ENCODE peak calls at places on chromosomes 11 and 22, in eight cellular contexts. One of them, this sample, is unnamed.

GRCh38 chr22:46993626-46994025 is 231.2 kb downstream of the TBC1D22A start:
- DNase-seq in mesenchymal stem cell: no peak
- DNase-seq in NCI-H1092: no peak
- DNase-seq in heart right ventricle: no peak
- DNase-seq in stimulated activated CD4-positive, alpha-beta T cell treated with anti-CD3 and anti-CD28 coated beads, Interleukin-15, amount 100 ng/mL, for 24 hours: no peak
- DNase-seq in amniotic stem cell: no peak
- DNase-seq in adipocyte: no peak
- DNase-seq in pancreas: peak; percentile 91
- DNase-seq in this sample: no peak

GRCh38 chr11:79419120-79419519 is 21.7 kb downstream of the TENM4 start:
- DNase-seq in heart right ventricle: no peak
- DNase-seq in pancreas: no peak
- DNase-seq in NCI-H1092: no peak
- DNase-seq in stimulated activated CD4-positive, alpha-beta T cell treated with anti-CD3 and anti-CD28 coated beads, Interleukin-15, amount 100 ng/mL, for 24 hours: no peak
- DNase-seq in amniotic stem cell: no peak
- DNase-seq in mesenchymal stem cell: peak; percentile 27
- DNase-seq in adipocyte: no peak
- DNase-seq in this sample: peak; percentile 92

GRCh38 chr11:132137981-132138313 is 767.5 kb downstream of the NTM start:
- DNase-seq in mesenchymal stem cell: no peak
- DNase-seq in stimulated activated CD4-positive, alpha-beta T cell treated with anti-CD3 and anti-CD28 coated beads, Interleukin-15, amount 100 ng/mL, for 24 hours: no peak
- DNase-seq in heart right ventricle: no peak
- DNase-seq in adipocyte: no peak
- DNase-seq in pancreas: no peak
- DNase-seq in amniotic stem cell: no peak
- DNase-seq in NCI-H1092: peak; percentile 24
- DNase-seq in this sample: no peak

GRCh38 chr22:41779889-41780505 is 20.5 kb upstream of the CCDC134 start:
- DNase-seq in adipocyte: no peak
- DNase-seq in pancreas: no peak
- DNase-seq in amniotic stem cell: no peak
- DNase-seq in mesenchymal stem cell: no peak
- DNase-seq in NCI-H1092: no peak
- DNase-seq in heart right ventricle: no peak
- DNase-seq in stimulated activated CD4-positive, alpha-beta T cell treated with anti-CD3 and anti-CD28 coated beads, Interleukin-15, amount 100 ng/mL, for 24 hours: no peak
- DNase-seq in this sample: no peak

GRCh38 chr11:34643846-34644245 is 23.0 kb downstream of the EHF start:
- DNase-seq in stimulated activated CD4-positive, alpha-beta T cell treated with anti-CD3 and anti-CD28 coated beads, Interleukin-15, amount 100 ng/mL, for 24 hours: no peak
- DNase-seq in pancreas: no peak
- DNase-seq in mesenchymal stem cell: no peak
- DNase-seq in amniotic stem cell: no peak
- DNase-seq in heart right ventricle: no peak
- DNase-seq in adipocyte: no peak
- DNase-seq in NCI-H1092: no peak
- DNase-seq in this sample: no peak

GRCh38 chr11:76652989-76653673 is 17.4 kb downstream of the LRRC32 start:
- DNase-seq in mesenchymal stem cell: no peak
- DNase-seq in adipocyte: no peak
- DNase-seq in stimulated activated CD4-positive, alpha-beta T cell treated with anti-CD3 and anti-CD28 coated beads, Interleukin-15, amount 100 ng/mL, for 24 hours: no peak
- DNase-seq in pancreas: no peak
- DNase-seq in heart right ventricle: no peak
- DNase-seq in amniotic stem cell: no peak
- DNase-seq in NCI-H1092: no peak
- DNase-seq in this sample: no peak

GRCh38 chr11:77402218-77402556 is 71.7 kb downstream of the PAK1 start:
- DNase-seq in mesenchymal stem cell: no peak
- DNase-seq in pancreas: no peak
- DNase-seq in amniotic stem cell: no peak
- DNase-seq in NCI-H1092: no peak
- DNase-seq in stimulated activated CD4-positive, alpha-beta T cell treated with anti-CD3 and anti-CD28 coated beads, Interleukin-15, amount 100 ng/mL, for 24 hours: no peak
- DNase-seq in adipocyte: no peak
- DNase-seq in heart right ventricle: no peak
- DNase-seq in this sample: no peak

GRCh38 chr11:118152552-118153471 is at the start of gene SCN4B:
- DNase-seq in heart right ventricle: peak; percentile 73
- DNase-seq in adipocyte: peak; percentile 77
- DNase-seq in pancreas: peak; percentile 63
- DNase-seq in stimulated activated CD4-positive, alpha-beta T cell treated with anti-CD3 and anti-CD28 coated beads, Interleukin-15, amount 100 ng/mL, for 24 hours: peak; percentile 47
- DNase-seq in amniotic stem cell: no peak
- DNase-seq in NCI-H1092: no peak
- DNase-seq in mesenchymal stem cell: peak; percentile 59
- DNase-seq in this sample: no peak

GRCh38 chr22:30406400-30406799 is 9.6 kb downstream of the SEC14L2 start:
- DNase-seq in mesenchymal stem cell: no peak
- DNase-seq in adipocyte: no peak
- DNase-seq in NCI-H1092: no peak
- DNase-seq in stimulated activated CD4-positive, alpha-beta T cell treated with anti-CD3 and anti-CD28 coated beads, Interleukin-15, amount 100 ng/mL, for 24 hours: no peak
- DNase-seq in heart right ventricle: no peak
- DNase-seq in pancreas: no peak
- DNase-seq in amniotic stem cell: no peak
- DNase-seq in this sample: no peak

GRCh38 chr11:119093951-119094815 is 7.5 kb downstream of the DPAGT1 start:
- DNase-seq in heart right ventricle: no peak
- DNase-seq in mesenchymal stem cell: peak; percentile 64
- DNase-seq in stimulated activated CD4-positive, alpha-beta T cell treated with anti-CD3 and anti-CD28 coated beads, Interleukin-15, amount 100 ng/mL, for 24 hours: peak; percentile 65
- DNase-seq in amniotic stem cell: no peak
- DNase-seq in adipocyte: peak; percentile 62
- DNase-seq in pancreas: peak; percentile 66
- DNase-seq in NCI-H1092: no peak
- DNase-seq in this sample: no peak

GRCh38 chr22:20750461-20751184 is 23.3 kb upstream of the SERPIND1 start:
- DNase-seq in heart right ventricle: peak; percentile 66
- DNase-seq in amniotic stem cell: peak; percentile 53
- DNase-seq in stimulated activated CD4-positive, alpha-beta T cell treated with anti-CD3 and anti-CD28 coated beads, Interleukin-15, amount 100 ng/mL, for 24 hours: peak; percentile 58
- DNase-seq in pancreas: peak; percentile 65
- DNase-seq in adipocyte: peak; percentile 86
- DNase-seq in NCI-H1092: peak; percentile 94
- DNase-seq in mesenchymal stem cell: peak; percentile 91
- DNase-seq in this sample: peak; percentile 64

GRCh38 chr11:118406599-118407166 is 5.3 kb downstream of the ATP5MG start:
- DNase-seq in amniotic stem cell: no peak
- DNase-seq in pancreas: no peak
- DNase-seq in stimulated activated CD4-positive, alpha-beta T cell treated with anti-CD3 and anti-CD28 coated beads, Interleukin-15, amount 100 ng/mL, for 24 hours: no peak
- DNase-seq in NCI-H1092: peak; percentile 75
- DNase-seq in mesenchymal stem cell: peak; percentile 21
- DNase-seq in adipocyte: peak; percentile 22
- DNase-seq in heart right ventricle: peak; percentile 18
- DNase-seq in this sample: no peak

GRCh38 chr11:69260622-69261021 is 33.3 kb upstream of the MYEOV start:
- DNase-seq in mesenchymal stem cell: peak; percentile 18
- DNase-seq in amniotic stem cell: no peak
- DNase-seq in pancreas: no peak
- DNase-seq in stimulated activated CD4-positive, alpha-beta T cell treated with anti-CD3 and anti-CD28 coated beads, Interleukin-15, amount 100 ng/mL, for 24 hours: no peak
- DNase-seq in adipocyte: no peak
- DNase-seq in NCI-H1092: no peak
- DNase-seq in heart right ventricle: no peak
- DNase-seq in this sample: no peak

GRCh38 chr22:46788426-46789168 is 26.1 kb downstream of the TBC1D22A start:
- DNase-seq in NCI-H1092: no peak
- DNase-seq in adipocyte: no peak
- DNase-seq in pancreas: no peak
- DNase-seq in stimulated activated CD4-positive, alpha-beta T cell treated with anti-CD3 and anti-CD28 coated beads, Interleukin-15, amount 100 ng/mL, for 24 hours: peak; percentile 32
- DNase-seq in heart right ventricle: no peak
- DNase-seq in mesenchymal stem cell: no peak
- DNase-seq in amniotic stem cell: no peak
- DNase-seq in this sample: no peak

GRCh38 chr11:117232022-117232878 is at the start of the genes PCSK7 and RNF214:
- DNase-seq in amniotic stem cell: peak; percentile 43
- DNase-seq in mesenchymal stem cell: peak; percentile 76
- DNase-seq in adipocyte: peak; percentile 91
- DNase-seq in heart right ventricle: peak; percentile 79
- DNase-seq in NCI-H1092: peak; percentile 67
- DNase-seq in stimulated activated CD4-positive, alpha-beta T cell treated with anti-CD3 and anti-CD28 coated beads, Interleukin-15, amount 100 ng/mL, for 24 hours: peak; percentile 81
- DNase-seq in pancreas: peak; percentile 88
- DNase-seq in this sample: no peak

GRCh38 chr11:85595285-85595884 is 31.8 kb downstream of the DLG2 start:
- DNase-seq in mesenchymal stem cell: peak; percentile 60
- DNase-seq in NCI-H1092: no peak
- DNase-seq in pancreas: no peak
- DNase-seq in adipocyte: peak; percentile 81
- DNase-seq in amniotic stem cell: peak; percentile 29
- DNase-seq in heart right ventricle: no peak
- DNase-seq in stimulated activated CD4-positive, alpha-beta T cell treated with anti-CD3 and anti-CD28 coated beads, Interleukin-15, amount 100 ng/mL, for 24 hours: no peak
- DNase-seq in this sample: no peak

GRCh38 chr11:132088551-132088950 is 718.1 kb downstream of the NTM start:
- DNase-seq in mesenchymal stem cell: no peak
- DNase-seq in NCI-H1092: no peak
- DNase-seq in adipocyte: no peak
- DNase-seq in stimulated activated CD4-positive, alpha-beta T cell treated with anti-CD3 and anti-CD28 coated beads, Interleukin-15, amount 100 ng/mL, for 24 hours: no peak
- DNase-seq in pancreas: no peak
- DNase-seq in amniotic stem cell: no peak
- DNase-seq in heart right ventricle: no peak
- DNase-seq in this sample: no peak